ENCODE peak calls at places on chromosomes 3 and 15, in five cellular contexts. Q, G, F, K and J are unnamed samples.
A peak's percentile ranks its signal among the peaks of the same experiment; 100 is the strongest.

GRCh38 chr3:195065142-195065863 is 205.7 kb downstream of the XXYLT1 start:
- DNase-seq in Q (peak; percentile 61), G (no peak), F (peak; percentile 63), K (no peak), J (peak; percentile 60)

GRCh38 chr15:51191072-51191665 is 96.5 kb upstream of the TNFAIP8L3 start:
- DNase-seq in Q (no peak), G (no peak), F (no peak), K (no peak), J (no peak)

GRCh38 chr3:105827959-105828358 is 40.9 kb downstream of the CBLB start:
- DNase-seq in Q (peak; percentile 28), G (no peak), F (peak; percentile 63), K (no peak), J (no peak)

GRCh38 chr3:122391674-122392446 is 7.9 kb downstream of the FAM162A start:
- DNase-seq in Q (no peak), G (no peak), F (no peak), K (no peak), J (no peak)

GRCh38 chr3:149934524-149934923 is 36.2 kb downstream of the PFN2 start:
- DNase-seq in Q (no peak), G (peak; percentile 46), F (peak; percentile 75), K (no peak), J (peak; percentile 33)

GRCh38 chr3:177491301-177492031 is 294.2 kb upstream of the TBL1XR1 start:
- DNase-seq in Q (peak; percentile 63), G (no peak), F (no peak), K (no peak), J (no peak)

GRCh38 chr3:45462522-45463262 is 74.3 kb downstream of the LARS2 start:
- DNase-seq in Q (no peak), G (no peak), F (no peak), K (no peak), J (no peak)

GRCh38 chr15:62403164-62403809 is 238.2 kb upstream of the C2CD4B start:
- DNase-seq in Q (no peak), G (no peak), F (no peak), K (no peak), J (no peak)

GRCh38 chr3:188465311-188465710 is 311.4 kb downstream of the LPP start:
- DNase-seq in Q (no peak), G (no peak), F (no peak), K (no peak), J (no peak)

GRCh38 chr15:89034305-89034704 is 54.0 kb upstream of the ABHD2 start:
- DNase-seq in Q (no peak), G (no peak), F (no peak), K (no peak), J (no peak)

GRCh38 chr3:181103605-181104004 is 114.1 kb upstream of the DNAJC19 start:
- DNase-seq in Q (no peak), G (no peak), F (no peak), K (no peak), J (no peak)

GRCh38 chr3:50245831-50246516 is 10.0 kb downstream of the GNAI2 start:
- DNase-seq in Q (peak; percentile 93), G (peak; percentile 90), F (peak; percentile 95), K (peak; percentile 95), J (peak; percentile 92)

GRCh38 chr15:65326109-65326508 is 21.6 kb downstream of the RNU5B-1 start:
- DNase-seq in Q (peak; percentile 36), G (peak; percentile 26), F (peak; percentile 74), K (no peak), J (peak; percentile 39)

GRCh38 chr3:146117406-146118285 is 43.3 kb downstream of the PLOD2 start:
- DNase-seq in Q (no peak), G (no peak), F (no peak), K (no peak), J (no peak)

GRCh38 chr3:39150803-39151631 is 2.4 kb downstream of the CSRNP1 start:
- DNase-seq in Q (peak; percentile 92), G (peak; percentile 94), F (peak; percentile 96), K (no peak), J (peak; percentile 89)

GRCh38 chr15:101248274-101248673 is 3.6 kb downstream of the CHSY1 start:
- DNase-seq in Q (no peak), G (no peak), F (no peak), K (no peak), J (no peak)

GRCh38 chr3:188043891-188044290 is 110.1 kb upstream of the LPP start:
- DNase-seq in Q (no peak), G (no peak), F (no peak), K (no peak), J (no peak)

GRCh38 chr15:48965972-48966371 is 2.3 kb upstream of the SHC4 start:
- DNase-seq in Q (no peak), G (no peak), F (no peak), K (no peak), J (no peak)

GRCh38 chr15:99282129-99282528 is 30.8 kb downstream of the LRRC28 start:
- DNase-seq in Q (no peak), G (no peak), F (no peak), K (no peak), J (no peak)

GRCh38 chr3:16181361-16181760 is 6.9 kb downstream of the GALNT15 start:
- DNase-seq in Q (no peak), G (peak; percentile 42), F (peak; percentile 94), K (no peak), J (peak; percentile 50)

GRCh38 chr3:133880886-133881455 is 14.7 kb downstream of the RAB6B start:
- DNase-seq in Q (no peak), G (no peak), F (no peak), K (no peak), J (no peak)

GRCh38 chr15:81091889-81092558 is 42.0 kb upstream of the CFAP161 start:
- DNase-seq in Q (peak; percentile 54), G (peak; percentile 36), F (no peak), K (no peak), J (no peak)

GRCh38 chr3:13484861-13485590 is 4.9 kb downstream of the HDAC11 start:
- DNase-seq in Q (peak; percentile 86), G (no peak), F (peak; percentile 84), K (peak; percentile 98), J (peak; percentile 86)

GRCh38 chr3:190197346-190197763 is 76.7 kb upstream of the P3H2 start:
- DNase-seq in Q (no peak), G (no peak), F (no peak), K (no peak), J (no peak)

GRCh38 chr3:187807086-187807862 is 62.0 kb upstream of the BCL6 start:
- DNase-seq in Q (no peak), G (no peak), F (no peak), K (no peak), J (no peak)

GRCh38 chr3:94020293-94020692 is 8.1 kb downstream of the STX19 start:
- DNase-seq in Q (no peak), G (no peak), F (no peak), K (no peak), J (no peak)

GRCh38 chr3:13677272-13677671 is 128.3 kb downstream of the FBLN2 start:
- DNase-seq in Q (no peak), G (no peak), F (no peak), K (no peak), J (no peak)

GRCh38 chr3:45688194-45688881 is 858 bp upstream of the SACM1L start:
- DNase-seq in Q (no peak), G (peak; percentile 42), F (no peak), K (no peak), J (no peak)

GRCh38 chr3:11306815-11307589 is 34.8 kb downstream of the ATG7 start:
- DNase-seq in Q (no peak), G (no peak), F (no peak), K (no peak), J (no peak)

GRCh38 chr3:11304160-11304559 is 32.0 kb downstream of the ATG7 start:
- DNase-seq in Q (no peak), G (no peak), F (no peak), K (no peak), J (no peak)

GRCh38 chr3:11302444-11302843 is 30.2 kb downstream of the ATG7 start:
- DNase-seq in Q (no peak), G (no peak), F (no peak), K (no peak), J (no peak)

GRCh38 chr3:11307830-11308432 is 35.7 kb downstream of the ATG7 start:
- DNase-seq in Q (no peak), G (peak; percentile 51), F (no peak), K (no peak), J (no peak)

GRCh38 chr3:11305509-11305908 is 33.3 kb downstream of the ATG7 start:
- DNase-seq in Q (no peak), G (no peak), F (no peak), K (no peak), J (no peak)
- H3K36me3 ChIP-seq in Q (no peaks in the 10 kb centered on the region), G (no peaks in the 10 kb centered on the region), F (peaks cover 4% of the 10 kb centered on the region), K (peaks cover 28% of the 10 kb centered on the region), J (peaks cover 62% of the 10 kb centered on the region)

DNA sequence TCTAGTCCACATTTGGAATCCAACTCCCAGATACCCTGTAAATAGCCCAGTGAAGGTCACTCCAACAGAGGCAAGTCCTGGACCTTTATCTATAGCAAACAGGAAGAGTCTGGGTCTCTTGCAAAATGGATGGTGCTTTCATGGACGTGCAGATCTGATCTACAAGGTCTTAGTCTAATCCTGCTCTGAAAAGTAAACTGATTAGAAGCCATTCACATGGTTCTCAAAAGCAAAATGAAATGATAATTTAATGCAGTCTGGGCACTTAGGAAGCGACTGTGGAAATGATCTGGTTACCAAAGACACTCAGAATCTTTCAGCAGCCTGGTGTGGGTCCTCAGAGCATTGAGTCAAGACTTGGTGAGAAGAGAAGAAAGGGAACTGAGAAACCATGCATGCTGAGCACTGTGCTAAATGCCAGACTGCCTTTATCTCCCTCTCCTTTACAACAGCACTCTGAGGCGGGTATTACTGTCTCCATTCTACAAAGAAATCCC is 29.0 kb downstream of the AQP9 start:
- DNase-seq in Q (no peak), G (no peak), F (no peak), K (no peak), J (no peak)
- H3K36me3 ChIP-seq in Q (no peaks in the 10 kb centered on the region), G (no peaks in the 10 kb centered on the region), F (no peaks in the 10 kb centered on the region), K (no peaks in the 10 kb centered on the region), J (no peaks in the 10 kb centered on the region)

GRCh38 chr15:38354321-38354929 is 99.5 kb upstream of the FAM98B start:
- DNase-seq in Q (peak; percentile 70), G (peak; percentile 48), F (no peak), K (no peak), J (peak; percentile 17)

GRCh38 chr15:38349251-38349650 is 96.6 kb downstream of the SPRED1 start:
- DNase-seq in Q (no peak), G (no peak), F (no peak), K (no peak), J (no peak)

DNA sequence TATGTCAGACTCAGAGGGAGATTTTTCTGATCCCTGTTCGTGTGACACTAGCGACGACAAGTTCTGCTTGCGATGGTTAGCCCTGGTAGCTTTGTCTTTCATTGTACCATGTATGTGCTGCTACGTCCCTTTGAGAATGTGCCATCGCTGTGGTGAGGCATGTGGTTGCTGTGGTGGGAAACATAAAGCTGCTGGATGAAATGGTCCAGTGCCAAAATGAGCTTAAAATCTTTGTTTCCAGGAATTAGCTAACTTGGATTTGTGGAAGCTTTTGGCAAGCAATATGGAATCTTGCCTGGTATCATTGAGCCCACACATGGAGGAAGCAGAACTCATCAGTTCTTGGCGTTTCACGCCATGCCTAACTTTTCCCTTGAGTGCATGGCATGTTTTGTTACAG is 98.8 kb downstream of the SPRED1 start:
- DNase-seq in Q (no peak), G (no peak), F (no peak), K (no peak), J (no peak)
- H3K36me3 ChIP-seq in Q (no peaks in the 10 kb centered on the region), G (no peaks in the 10 kb centered on the region), F (no peaks in the 10 kb centered on the region), K (no peaks in the 10 kb centered on the region), J (peaks cover 25% of the 10 kb centered on the region)

DNA sequence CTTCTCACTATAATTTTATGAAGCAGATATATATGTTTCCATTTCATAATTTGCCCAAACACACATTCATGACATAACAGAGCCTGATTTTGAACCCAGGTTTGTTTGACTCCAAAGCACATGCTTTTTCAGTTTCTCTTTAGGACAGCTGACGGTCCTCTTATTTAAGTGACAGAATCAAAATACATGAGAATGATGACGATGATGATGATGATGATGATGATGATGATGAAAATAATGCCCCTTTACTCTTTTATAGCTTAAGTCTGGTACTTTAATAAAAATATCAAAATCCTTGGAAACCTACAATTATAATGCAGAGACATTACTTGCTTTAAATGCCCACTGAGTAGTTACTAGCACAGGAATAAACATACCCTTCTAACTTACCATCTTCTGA is 15.3 kb downstream of the COPB2 start:
- DNase-seq in Q (no peak), G (no peak), F (no peak), K (no peak), J (no peak)
- H3K36me3 ChIP-seq in Q (peaks cover 2% of the 10 kb centered on the region), G (no peaks in the 10 kb centered on the region), F (peaks cover 27% of the 10 kb centered on the region), K (peaks cover 97% of the 10 kb centered on the region), J (peaks cover 100% of the 10 kb centered on the region)